ENCODE peak calls at places on chromosomes 3 and 15, in seven cellular contexts. One of them, this sample, is unnamed.

GRCh38 chr15:94322141-94322540 is 90.8 kb downstream of the MCTP2 start:
- DNase-seq in AG10803: peak; percentile 68
- DNase-seq in HCT116: no peak
- DNase-seq in CD8-positive, alpha-beta T cell: no peak
- DNase-seq in pancreas: no peak
- DNase-seq in mucosa of descending colon: no peak
- DNase-seq in left ventricle myocardium inferior: no peak
- DNase-seq in this sample: peak; percentile 3

GRCh38 chr3:89690649-89691048 is 583.2 kb downstream of the EPHA3 start:
- DNase-seq in AG10803: no peak
- DNase-seq in HCT116: no peak
- DNase-seq in CD8-positive, alpha-beta T cell: no peak
- DNase-seq in pancreas: no peak
- DNase-seq in mucosa of descending colon: no peak
- DNase-seq in left ventricle myocardium inferior: no peak
- DNase-seq in this sample: peak; percentile 47

GRCh38 chr3:37768107-37768809 is 93.4 kb upstream of the CTDSPL start:
- DNase-seq in AG10803: no peak
- DNase-seq in HCT116: no peak
- DNase-seq in CD8-positive, alpha-beta T cell: no peak
- DNase-seq in pancreas: peak; percentile 86
- DNase-seq in mucosa of descending colon: peak; percentile 42
- DNase-seq in left ventricle myocardium inferior: no peak
- DNase-seq in this sample: peak; percentile 67

GRCh38 chr3:123431658-123432323 is 17.1 kb downstream of the ADCY5 start:
- DNase-seq in AG10803: no peak
- DNase-seq in HCT116: no peak
- DNase-seq in CD8-positive, alpha-beta T cell: no peak
- DNase-seq in pancreas: no peak
- DNase-seq in mucosa of descending colon: peak; percentile 63
- DNase-seq in left ventricle myocardium inferior: no peak
- DNase-seq in this sample: no peak

GRCh38 chr3:55524565-55525244 is 37.6 kb upstream of the WNT5A start:
- DNase-seq in AG10803: peak; percentile 86
- DNase-seq in HCT116: no peak
- DNase-seq in CD8-positive, alpha-beta T cell: no peak
- DNase-seq in pancreas: no peak
- DNase-seq in mucosa of descending colon: no peak
- DNase-seq in left ventricle myocardium inferior: no peak
- DNase-seq in this sample: peak; percentile 69

GRCh38 chr15:87681054-87681453 is 575.5 kb downstream of the NTRK3 start:
- DNase-seq in AG10803: no peak
- DNase-seq in HCT116: no peak
- DNase-seq in CD8-positive, alpha-beta T cell: no peak
- DNase-seq in pancreas: no peak
- DNase-seq in mucosa of descending colon: no peak
- DNase-seq in left ventricle myocardium inferior: no peak
- DNase-seq in this sample: no peak

GRCh38 chr3:181103605-181104004 is 114.1 kb upstream of the DNAJC19 start:
- DNase-seq in AG10803: no peak
- DNase-seq in HCT116: peak; percentile 44
- DNase-seq in CD8-positive, alpha-beta T cell: no peak
- DNase-seq in pancreas: no peak
- DNase-seq in mucosa of descending colon: no peak
- DNase-seq in left ventricle myocardium inferior: no peak
- DNase-seq in this sample: peak; percentile 4

GRCh38 chr3:172181936-172182708 is 142.7 kb downstream of the FNDC3B start:
- DNase-seq in AG10803: peak; percentile 34
- DNase-seq in HCT116: no peak
- DNase-seq in CD8-positive, alpha-beta T cell: no peak
- DNase-seq in pancreas: no peak
- DNase-seq in mucosa of descending colon: no peak
- DNase-seq in left ventricle myocardium inferior: no peak
- DNase-seq in this sample: peak; percentile 78

GRCh38 chr3:7504886-7505775 is 644.2 kb downstream of the GRM7 start:
- DNase-seq in AG10803: no peak
- DNase-seq in HCT116: peak; percentile 83
- DNase-seq in CD8-positive, alpha-beta T cell: no peak
- DNase-seq in pancreas: no peak
- DNase-seq in mucosa of descending colon: no peak
- DNase-seq in left ventricle myocardium inferior: no peak
- DNase-seq in this sample: peak; percentile 95

GRCh38 chr15:40313531-40314398 is 6.0 kb upstream of the PLCB2 start:
- DNase-seq in AG10803: peak; percentile 32
- DNase-seq in HCT116: no peak
- DNase-seq in CD8-positive, alpha-beta T cell: peak; percentile 76
- DNase-seq in pancreas: peak; percentile 78
- DNase-seq in mucosa of descending colon: peak; percentile 91
- DNase-seq in left ventricle myocardium inferior: no peak
- DNase-seq in this sample: no peak

GRCh38 chr3:49422379-49423248 is at the start of gene AMT:
- DNase-seq in AG10803: no peak
- DNase-seq in HCT116: no peak
- DNase-seq in CD8-positive, alpha-beta T cell: no peak
- DNase-seq in pancreas: peak; percentile 78
- DNase-seq in mucosa of descending colon: peak; percentile 78
- DNase-seq in left ventricle myocardium inferior: peak; percentile 65
- DNase-seq in this sample: no peak
- H3K4me3 ChIP-seq in AG10803: no peak within 1 kb of the TSS
- H3K4me3 ChIP-seq in HCT116: no peak within 1 kb of the TSS
- H3K4me3 ChIP-seq in CD8-positive, alpha-beta T cell: no peak within 1 kb of the TSS
- H3K4me3 ChIP-seq in pancreas: peak within 1 kb of the TSS; percentile 16
- H3K4me3 ChIP-seq in mucosa of descending colon: no peak within 1 kb of the TSS
- H3K4me3 ChIP-seq in left ventricle myocardium inferior: peak within 1 kb of the TSS; percentile 68
- H3K4me3 ChIP-seq in this sample: no peak within 1 kb of the TSS

GRCh38 chr3:185637388-185637787 is 51.3 kb downstream of the SENP2 start:
- DNase-seq in AG10803: no peak
- DNase-seq in HCT116: no peak
- DNase-seq in CD8-positive, alpha-beta T cell: no peak
- DNase-seq in pancreas: no peak
- DNase-seq in mucosa of descending colon: no peak
- DNase-seq in left ventricle myocardium inferior: no peak
- DNase-seq in this sample: no peak

GRCh38 chr3:185640308-185640707 is 54.2 kb downstream of the SENP2 start:
- DNase-seq in AG10803: no peak
- DNase-seq in HCT116: no peak
- DNase-seq in CD8-positive, alpha-beta T cell: no peak
- DNase-seq in pancreas: no peak
- DNase-seq in mucosa of descending colon: no peak
- DNase-seq in left ventricle myocardium inferior: no peak
- DNase-seq in this sample: no peak

DNA sequence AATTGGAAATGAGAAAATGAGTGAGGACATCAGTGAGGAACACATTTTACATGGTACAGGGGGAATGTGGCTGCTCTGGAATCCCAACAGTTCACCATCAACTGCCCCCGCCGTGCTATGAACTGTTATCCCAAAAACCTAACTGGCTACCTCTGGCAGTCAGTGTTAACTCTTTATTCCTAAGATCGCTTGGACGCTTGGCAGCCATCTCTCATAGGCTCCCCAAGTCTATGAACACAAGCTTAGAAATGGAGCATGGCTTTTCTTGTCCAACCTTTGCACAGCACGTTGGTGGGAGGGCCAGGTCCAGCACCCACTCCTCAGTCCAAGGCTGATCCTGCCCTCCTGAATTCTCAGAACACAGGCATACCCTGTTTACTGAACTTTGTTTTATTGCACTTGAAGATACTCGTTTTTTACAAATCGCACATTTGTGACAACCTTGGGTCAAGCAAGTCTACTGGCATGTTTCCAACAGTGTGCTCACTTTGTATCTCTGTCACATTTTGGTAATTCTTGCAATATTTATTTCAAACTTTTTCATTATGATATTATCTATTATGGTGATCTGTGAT is 53.6 kb downstream of the SENP2 start:
- DNase-seq in AG10803: no peak
- DNase-seq in HCT116: no peak
- DNase-seq in CD8-positive, alpha-beta T cell: no peak
- DNase-seq in pancreas: no peak
- DNase-seq in mucosa of descending colon: no peak
- DNase-seq in left ventricle myocardium inferior: no peak
- DNase-seq in this sample: no peak
- TF ChIP-seq CTCF in AG10803: no peak
- TF ChIP-seq CTCF in HCT116: no peak
- TF ChIP-seq CTCF in CD8-positive, alpha-beta T cell: no peak
- TF ChIP-seq CTCF in pancreas: no peak
- TF ChIP-seq CTCF in mucosa of descending colon: no peak
- TF ChIP-seq CTCF in left ventricle myocardium inferior: no peak
- TF ChIP-seq CTCF in this sample: no peak

DNA sequence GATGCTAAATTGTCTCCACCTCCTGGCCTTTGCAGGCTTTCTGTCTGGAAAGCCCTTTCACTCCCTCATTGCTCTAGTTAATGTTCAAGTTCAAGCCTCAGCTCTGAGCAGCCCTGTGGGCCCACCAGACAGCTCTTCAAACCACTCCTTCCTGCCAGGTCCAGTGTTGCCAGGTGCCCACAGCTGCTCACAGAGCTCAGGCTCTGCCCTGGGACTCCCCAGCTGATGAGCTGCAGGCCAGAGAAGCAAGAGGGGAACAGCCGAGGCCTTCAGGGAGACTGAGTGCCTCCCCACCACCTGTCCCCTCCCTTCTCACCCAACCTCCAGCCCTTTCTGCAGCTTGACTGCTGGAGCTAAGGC is 1.3 kb upstream of the ZBTB47 start:
- DNase-seq in AG10803: no peak
- DNase-seq in HCT116: no peak
- DNase-seq in CD8-positive, alpha-beta T cell: no peak
- DNase-seq in pancreas: no peak
- DNase-seq in mucosa of descending colon: no peak
- DNase-seq in left ventricle myocardium inferior: no peak
- DNase-seq in this sample: no peak
- H3K4me3 ChIP-seq in AG10803: peak overlapping the region; percentile 92
- H3K4me3 ChIP-seq in HCT116: no peak overlapping the region
- H3K4me3 ChIP-seq in CD8-positive, alpha-beta T cell: no peak overlapping the region
- H3K4me3 ChIP-seq in pancreas: no peak overlapping the region
- H3K4me3 ChIP-seq in mucosa of descending colon: no peak overlapping the region
- H3K4me3 ChIP-seq in left ventricle myocardium inferior: peak overlapping the region; percentile 81
- H3K4me3 ChIP-seq in this sample: peak overlapping the region; percentile 84

DNA sequence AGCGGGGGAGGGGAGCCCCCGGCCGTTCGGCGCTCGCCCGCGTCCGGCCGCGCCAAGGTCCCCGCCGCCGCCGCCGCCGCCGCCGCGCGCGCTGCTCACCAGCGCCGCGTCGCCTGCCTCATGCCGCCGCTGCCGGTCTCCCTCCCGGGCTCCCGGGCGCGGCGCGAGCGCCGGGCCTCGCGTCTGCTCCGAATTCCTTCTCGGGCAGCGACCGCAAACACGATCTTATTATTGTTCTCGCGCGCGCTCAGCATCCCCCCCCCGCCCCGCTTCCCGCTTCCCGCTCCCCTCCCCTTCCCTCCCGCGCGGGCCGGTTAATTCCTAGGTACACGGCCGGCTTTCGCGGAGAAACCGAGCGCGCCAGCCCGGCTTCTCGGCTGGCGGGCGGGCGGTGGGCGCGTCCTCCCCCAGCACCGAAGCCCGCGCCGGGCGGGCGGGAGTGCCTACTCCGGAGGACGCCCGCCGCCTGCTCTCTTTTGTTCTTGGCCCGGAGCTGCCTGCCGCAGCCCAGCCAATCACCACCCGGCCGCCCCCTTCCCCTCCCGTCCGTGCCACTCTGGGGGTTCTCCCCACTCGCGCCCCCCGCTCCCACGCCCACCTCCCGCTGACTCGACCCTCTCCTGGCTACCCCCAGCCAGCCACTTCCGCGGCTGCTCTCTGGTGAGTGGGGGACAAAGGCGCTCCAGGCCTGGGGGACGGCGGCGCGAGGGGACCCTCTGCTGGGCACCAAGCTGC is at the start of gene HDGFL3:
- DNase-seq in AG10803: peak; percentile 57
- DNase-seq in HCT116: no peak
- DNase-seq in CD8-positive, alpha-beta T cell: peak; percentile 39
- DNase-seq in pancreas: peak; percentile 63
- DNase-seq in mucosa of descending colon: peak; percentile 62
- DNase-seq in left ventricle myocardium inferior: peak; percentile 69
- DNase-seq in this sample: peak; percentile 68
- TF ChIP-seq CTCF in AG10803: no peak
- TF ChIP-seq CTCF in HCT116: no peak
- TF ChIP-seq CTCF in CD8-positive, alpha-beta T cell: no peak
- TF ChIP-seq CTCF in pancreas: no peak
- TF ChIP-seq CTCF in mucosa of descending colon: no peak
- TF ChIP-seq CTCF in left ventricle myocardium inferior: no peak
- TF ChIP-seq CTCF in this sample: no peak

GRCh38 chr3:27629381-27629780 is 92.7 kb downstream of the EOMES start:
- DNase-seq in AG10803: no peak
- DNase-seq in HCT116: no peak
- DNase-seq in CD8-positive, alpha-beta T cell: no peak
- DNase-seq in pancreas: no peak
- DNase-seq in mucosa of descending colon: no peak
- DNase-seq in left ventricle myocardium inferior: no peak
- DNase-seq in this sample: peak; percentile 28

GRCh38 chr3:27630892-27631291 is 91.2 kb downstream of the EOMES start:
- DNase-seq in AG10803: peak; percentile 36
- DNase-seq in HCT116: no peak
- DNase-seq in CD8-positive, alpha-beta T cell: no peak
- DNase-seq in pancreas: no peak
- DNase-seq in mucosa of descending colon: no peak
- DNase-seq in left ventricle myocardium inferior: no peak
- DNase-seq in this sample: peak; percentile 70

GRCh38 chr3:27637346-27638000 is 84.7 kb downstream of the EOMES start:
- DNase-seq in AG10803: peak; percentile 11
- DNase-seq in HCT116: no peak
- DNase-seq in CD8-positive, alpha-beta T cell: no peak
- DNase-seq in pancreas: no peak
- DNase-seq in mucosa of descending colon: no peak
- DNase-seq in left ventricle myocardium inferior: no peak
- DNase-seq in this sample: no peak

GRCh38 chr3:27632431-27633223 is 89.5 kb downstream of the EOMES start:
- DNase-seq in AG10803: peak; percentile 59
- DNase-seq in HCT116: no peak
- DNase-seq in CD8-positive, alpha-beta T cell: peak; percentile 37
- DNase-seq in pancreas: peak; percentile 23
- DNase-seq in mucosa of descending colon: peak; percentile 58
- DNase-seq in left ventricle myocardium inferior: peak; percentile 43
- DNase-seq in this sample: peak; percentile 57

GRCh38 chr3:27633224-27633545 is 88.9 kb downstream of the EOMES start:
- DNase-seq in AG10803: peak; percentile 70
- DNase-seq in HCT116: no peak
- DNase-seq in CD8-positive, alpha-beta T cell: no peak
- DNase-seq in pancreas: no peak
- DNase-seq in mucosa of descending colon: no peak
- DNase-seq in left ventricle myocardium inferior: no peak
- DNase-seq in this sample: peak; percentile 76
- H3K4me3 ChIP-seq in AG10803: peak overlapping the region; percentile 65
- H3K4me3 ChIP-seq in HCT116: no peak overlapping the region
- H3K4me3 ChIP-seq in CD8-positive, alpha-beta T cell: peak overlapping the region; percentile 71
- H3K4me3 ChIP-seq in pancreas: peak overlapping the region; percentile 7
- H3K4me3 ChIP-seq in mucosa of descending colon: peak overlapping the region; percentile 17
- H3K4me3 ChIP-seq in left ventricle myocardium inferior: peak overlapping the region; percentile 73
- H3K4me3 ChIP-seq in this sample: peak overlapping the region; percentile 55

GRCh38 chr15:45171912-45172311 is 15.9 kb downstream of the SHF start:
- DNase-seq in AG10803: no peak
- DNase-seq in HCT116: no peak
- DNase-seq in CD8-positive, alpha-beta T cell: no peak
- DNase-seq in pancreas: no peak
- DNase-seq in mucosa of descending colon: no peak
- DNase-seq in left ventricle myocardium inferior: no peak
- DNase-seq in this sample: no peak
- TF ChIP-seq CTCF in AG10803: no peak
- TF ChIP-seq CTCF in HCT116: no peak
- TF ChIP-seq CTCF in CD8-positive, alpha-beta T cell: no peak
- TF ChIP-seq CTCF in pancreas: no peak
- TF ChIP-seq CTCF in mucosa of descending colon: no peak
- TF ChIP-seq CTCF in left ventricle myocardium inferior: no peak
- TF ChIP-seq CTCF in this sample: no peak

GRCh38 chr3:5250467-5251195 is 63.1 kb downstream of the EDEM1 start:
- DNase-seq in AG10803: peak; percentile 25
- DNase-seq in HCT116: no peak
- DNase-seq in CD8-positive, alpha-beta T cell: no peak
- DNase-seq in pancreas: peak; percentile 11
- DNase-seq in mucosa of descending colon: peak; percentile 22
- DNase-seq in left ventricle myocardium inferior: no peak
- DNase-seq in this sample: no peak
- H3K4me3 ChIP-seq in AG10803: peak overlapping the region; percentile 54
- H3K4me3 ChIP-seq in HCT116: no peak overlapping the region
- H3K4me3 ChIP-seq in CD8-positive, alpha-beta T cell: no peak overlapping the region
- H3K4me3 ChIP-seq in pancreas: no peak overlapping the region
- H3K4me3 ChIP-seq in mucosa of descending colon: no peak overlapping the region
- H3K4me3 ChIP-seq in left ventricle myocardium inferior: peak overlapping the region; percentile 38
- H3K4me3 ChIP-seq in this sample: peak overlapping the region; percentile 41

This sample was measured in cardiac fibroblast.